ENCODE peak calls at places on chromosomes 3 and 15, in ten cellular contexts. N, A, B, D, I, E, R, J, U and L are unnamed samples.

GRCh38 chr3:128033102-128033501 is 19.1 kb upstream of the SEC61A1 start:
- DNase-seq in N (no peak), A (no peak), B (no peak), D (no peak), I (no peak), E (no peak), R (no peak), J (no peak), U (no peak), L (no peak)

GRCh38 chr3:127566801-127567200 is 23.7 kb downstream of the TPRA1 start:
- DNase-seq in N (no peak), A (no peak), B (no peak), D (no peak), I (no peak), E (no peak), R (no peak), J (no peak), U (no peak), L (no peak)

GRCh38 chr3:9970020-9970652 is 16.5 kb downstream of the EMC3 start:
- DNase-seq in N (no peak), A (no peak), B (no peak), D (no peak), I (no peak), E (no peak), R (no peak), J (no peak), U (peak; percentile 54), L (no peak)

GRCh38 chr15:34001536-34001935 is 33.2 kb downstream of the CHRM5 start:
- DNase-seq in N (no peak), A (no peak), B (no peak), D (no peak), I (no peak), E (no peak), R (no peak), J (no peak), U (no peak), L (no peak)

GRCh38 chr3:27483117-27484001 is 825 bp downstream of the SLC4A7 start:
- DNase-seq in N (peak; percentile 44), A (peak; percentile 51), B (peak; percentile 43), D (peak; percentile 75), I (peak; percentile 63), E (peak; percentile 66), R (peak; percentile 63), J (peak; percentile 35), U (peak; percentile 78), L (no peak)

GRCh38 chr3:10757021-10757820 is 58.8 kb upstream of the SLC6A11 start:
- DNase-seq in N (no peak), A (no peak), B (no peak), D (no peak), I (no peak), E (no peak), R (no peak), J (no peak), U (no peak), L (no peak)

GRCh38 chr3:55534876-55535275 is 47.8 kb upstream of the WNT5A start:
- DNase-seq in N (no peak), A (no peak), B (no peak), D (no peak), I (no peak), E (no peak), R (no peak), J (no peak), U (no peak), L (no peak)

GRCh38 chr15:97902140-97902780 is 58.2 kb upstream of the ARRDC4 start:
- DNase-seq in N (no peak), A (no peak), B (no peak), D (no peak), I (no peak), E (no peak), R (no peak), J (no peak), U (no peak), L (no peak)

GRCh38 chr3:139339219-139339906 is 4.5 kb upstream of the MRPS22 start:
- DNase-seq in N (no peak), A (no peak), B (no peak), D (no peak), I (no peak), E (no peak), R (no peak), J (no peak), U (no peak), L (no peak)

GRCh38 chr3:28575100-28575747 is 226.6 kb upstream of the AZI2 start:
- DNase-seq in N (peak; percentile 11), A (no peak), B (no peak), D (no peak), I (no peak), E (peak; percentile 46), R (peak; percentile 83), J (no peak), U (peak; percentile 6), L (no peak)

GRCh38 chr3:42442640-42443039 is 32.2 kb upstream of the LYZL4 start:
- DNase-seq in N (no peak), A (no peak), B (no peak), D (no peak), I (no peak), E (peak; percentile 50), R (peak; percentile 56), J (no peak), U (no peak), L (no peak)

GRCh38 chr3:31789429-31789828 is 191.6 kb downstream of the OSBPL10 start:
- DNase-seq in N (no peak), A (no peak), B (no peak), D (no peak), I (no peak), E (no peak), R (no peak), J (no peak), U (no peak), L (no peak)

GRCh38 chr15:43905755-43906154 is 79.0 kb downstream of the WDR76 start:
- DNase-seq in N (no peak), A (no peak), B (no peak), D (no peak), I (no peak), E (no peak), R (no peak), J (no peak), U (no peak), L (no peak)

GRCh38 chr3:181727122-181728036 is 15.7 kb downstream of the SOX2 start:
- DNase-seq in N (no peak), A (no peak), B (no peak), D (no peak), I (no peak), E (no peak), R (peak; percentile 74), J (no peak), U (peak; percentile 10), L (no peak)

GRCh38 chr3:27219127-27219860 is 149.9 kb downstream of the NEK10 start:
- DNase-seq in N (no peak), A (peak; percentile 31), B (no peak), D (no peak), I (no peak), E (no peak), R (no peak), J (no peak), U (no peak), L (no peak)

GRCh38 chr3:159669024-159669476 is 319.6 kb upstream of the IL12A start:
- DNase-seq in N (no peak), A (no peak), B (no peak), D (no peak), I (no peak), E (no peak), R (no peak), J (no peak), U (peak; percentile 82), L (no peak)

GRCh38 chr15:39914977-39915376 is 5.1 kb downstream of the GPR176 start:
- DNase-seq in N (no peak), A (no peak), B (no peak), D (no peak), I (no peak), E (no peak), R (no peak), J (no peak), U (no peak), L (no peak)

GRCh38 chr15:100113351-100114075 is 228.3 kb downstream of the ADAMTS17 start:
- DNase-seq in N (peak; percentile 45), A (no peak), B (peak; percentile 43), D (no peak), I (no peak), E (no peak), R (no peak), J (no peak), U (no peak), L (no peak)

DNA sequence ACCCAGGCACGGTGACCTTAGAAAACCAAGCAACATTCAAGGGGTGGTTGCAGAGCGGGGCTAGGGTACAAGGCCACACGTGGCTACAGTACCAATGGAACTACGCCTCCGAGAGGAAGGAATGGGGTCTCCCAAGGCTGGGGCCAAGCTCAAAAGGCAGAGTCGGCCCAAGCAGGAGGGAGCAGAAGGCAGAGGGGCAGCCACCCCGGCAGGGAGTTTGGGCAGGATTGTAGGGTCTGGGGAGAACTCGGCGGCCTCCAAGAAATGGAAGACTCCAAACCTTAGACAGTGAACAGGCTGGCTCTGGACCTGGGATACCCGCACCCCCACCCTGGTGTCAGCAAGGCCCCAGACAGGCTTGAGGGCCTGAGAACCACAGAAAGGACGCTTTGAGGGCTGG is 28.7 kb downstream of the ATRIP start:
- DNase-seq in N (no peak), A (no peak), B (no peak), D (no peak), I (no peak), E (no peak), R (peak; percentile 70), J (no peak), U (no peak), L (no peak)
- H3K4me1 ChIP-seq in N (peaks cover 38% of the 10 kb centered on the region), A (peaks cover 27% of the 10 kb centered on the region), B (no peaks in the 10 kb centered on the region), D (peaks cover 23% of the 10 kb centered on the region), I (peaks cover 49% of the 10 kb centered on the region), E (peaks cover 33% of the 10 kb centered on the region), R (peaks cover 26% of the 10 kb centered on the region), J (peaks cover 53% of the 10 kb centered on the region), U (peaks cover 18% of the 10 kb centered on the region), L (peaks cover 8% of the 10 kb centered on the region)

GRCh38 chr15:40931300-40932142 is 2.4 kb downstream of the DLL4 start:
- DNase-seq in N (no peak), A (peak; percentile 32), B (no peak), D (peak; percentile 44), I (no peak), E (no peak), R (no peak), J (no peak), U (no peak), L (no peak)
- H3K4me1 ChIP-seq in N (peaks cover 71% of the 10 kb centered on the region), A (peaks cover 67% of the 10 kb centered on the region), B (no peaks in the 10 kb centered on the region), D (peaks cover 52% of the 10 kb centered on the region), I (peaks cover 47% of the 10 kb centered on the region), E (peaks cover 90% of the 10 kb centered on the region), R (peaks cover 22% of the 10 kb centered on the region), J (peaks cover 99% of the 10 kb centered on the region), U (peaks cover 49% of the 10 kb centered on the region), L (peaks cover 8% of the 10 kb centered on the region)

GRCh38 chr3:171799501-171799900 is 10.8 kb downstream of the PLD1 start:
- DNase-seq in N (no peak), A (no peak), B (no peak), D (no peak), I (no peak), E (no peak), R (no peak), J (no peak), U (no peak), L (no peak)
- H3K4me1 ChIP-seq in N (peaks cover 34% of the 10 kb centered on the region), A (peaks cover 16% of the 10 kb centered on the region), B (peaks cover 2% of the 10 kb centered on the region), D (peaks cover 4% of the 10 kb centered on the region), I (no peaks in the 10 kb centered on the region), E (peaks cover 29% of the 10 kb centered on the region), R (peaks cover 12% of the 10 kb centered on the region), J (peaks cover 75% of the 10 kb centered on the region), U (peaks cover 3% of the 10 kb centered on the region), L (peaks cover 1% of the 10 kb centered on the region)

DNA sequence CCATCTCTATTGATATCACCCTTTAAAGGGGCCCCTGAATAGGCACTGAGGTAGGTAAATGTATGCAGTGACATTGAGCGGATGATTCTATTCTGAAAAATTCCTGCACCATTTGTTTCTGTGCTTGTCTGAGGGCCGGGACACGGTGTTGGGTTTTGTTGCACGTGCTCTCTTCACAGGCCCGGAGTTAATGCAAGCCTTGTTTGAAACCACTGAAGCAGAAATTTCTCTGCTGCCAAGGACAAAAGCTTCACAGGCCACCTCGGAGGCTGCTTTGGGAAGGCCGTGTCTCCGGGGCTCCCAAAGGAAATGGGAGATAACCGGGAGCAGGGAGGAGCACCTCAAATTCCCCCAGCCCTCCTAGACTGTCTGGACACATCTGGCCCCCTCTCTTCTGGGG is 179.4 kb downstream of the OPA1 start:
- DNase-seq in N (no peak), A (no peak), B (no peak), D (no peak), I (no peak), E (no peak), R (no peak), J (peak; percentile 36), U (no peak), L (no peak)
- H3K4me1 ChIP-seq in N (no peaks in the 10 kb centered on the region), A (no peaks in the 10 kb centered on the region), B (no peaks in the 10 kb centered on the region), D (peaks cover 3% of the 10 kb centered on the region), I (no peaks in the 10 kb centered on the region), E (no peaks in the 10 kb centered on the region), R (peaks cover 25% of the 10 kb centered on the region), J (peaks cover 57% of the 10 kb centered on the region), U (peaks cover 15% of the 10 kb centered on the region), L (peaks cover 6% of the 10 kb centered on the region)